ENCODE peak calls at places on chromosomes 7 and 10, in six cellular contexts. W is HepG2, O is HCT116, D is GM23338, Z is H1, F is K562. T is an unnamed sample.

GRCh38 chr10:122267849-122268737 is 3.0 kb upstream of the BTBD16 start:
- DNase-seq in W (peak; percentile 78), O (peak; percentile 36), D (peak; percentile 73), Z (no peak), F (peak; percentile 65), T (peak; percentile 47)

GRCh38 chr7:99720370-99721128 is 14.4 kb downstream of the CYP3A7 start:
- DNase-seq in W (peak; percentile 70), O (no peak), D (no peak), Z (no peak), F (no peak), T (no peak)

GRCh38 chr7:16428672-16429071 is 7.3 kb upstream of the CRPPA start:
- DNase-seq in W (no peak), O (no peak), D (no peak), Z (no peak), F (no peak), T (no peak)

GRCh38 chr7:1123721-1124120 is 35.8 kb downstream of the GPER1 start:
- DNase-seq in W (peak; percentile 21), O (no peak), D (peak; percentile 87), Z (peak; percentile 47), F (no peak), T (peak; percentile 94)

GRCh38 chr7:156753630-156754029 is 113.1 kb downstream of the RNF32 start:
- DNase-seq in W (no peak), O (no peak), D (peak; percentile 71), Z (no peak), F (no peak), T (no peak)

GRCh38 chr7:129989466-129989865 is 36.7 kb upstream of the UBE2H start:
- DNase-seq in W (no peak), O (peak; percentile 46), D (no peak), Z (no peak), F (no peak), T (no peak)

GRCh38 chr7:52920977-52921376 is 114.5 kb upstream of the POM121L12 start:
- DNase-seq in W (no peak), O (no peak), D (no peak), Z (no peak), F (no peak), T (no peak)

GRCh38 chr7:140239653-140239935 is 62.8 kb upstream of the KDM7A start:
- DNase-seq in W (no peak), O (no peak), D (no peak), Z (no peak), F (peak; percentile 58), T (no peak)

GRCh38 chr10:62528441-62528840 is 154.3 kb downstream of the ZNF365 start:
- DNase-seq in W (no peak), O (no peak), D (no peak), Z (no peak), F (no peak), T (no peak)

GRCh38 chr7:2104107-2104710 is 128.5 kb downstream of the MAD1L1 start:
- DNase-seq in W (peak; percentile 51), O (peak; percentile 67), D (peak; percentile 90), Z (peak; percentile 43), F (peak; percentile 97), T (peak; percentile 87)

GRCh38 chr7:83524286-83525075 is 124.5 kb downstream of the SEMA3E start:
- DNase-seq in W (no peak), O (no peak), D (peak; percentile 30), Z (no peak), F (no peak), T (no peak)

GRCh38 chr10:102411341-102412255 is 7.0 kb downstream of the PSD start:
- DNase-seq in W (no peak), O (no peak), D (no peak), Z (no peak), F (no peak), T (no peak)

GRCh38 chr7:77310982-77311381 is 105.2 kb downstream of the GSAP start:
- DNase-seq in W (no peak), O (no peak), D (no peak), Z (no peak), F (no peak), T (no peak)

GRCh38 chr10:88150338-88150737 is 286.9 kb downstream of the PTEN start:
- DNase-seq in W (no peak), O (no peak), D (no peak), Z (no peak), F (no peak), T (peak; percentile 30)

GRCh38 chr10:538895-539294 is 150.6 kb downstream of the DIP2C start:
- DNase-seq in W (no peak), O (no peak), D (no peak), Z (no peak), F (no peak), T (no peak)

GRCh38 chr7:79091661-79092060 is 361.8 kb downstream of the MAGI2 start:
- DNase-seq in W (no peak), O (no peak), D (no peak), Z (no peak), F (no peak), T (no peak)

GRCh38 chr7:39908973-39909372 is 41.1 kb upstream of the CDK13 start:
- DNase-seq in W (no peak), O (no peak), D (no peak), Z (no peak), F (no peak), T (no peak)

GRCh38 chr10:86411281-86411841 is 44.8 kb upstream of the GRID1 start:
- DNase-seq in W (peak; percentile 58), O (no peak), D (no peak), Z (no peak), F (no peak), T (peak; percentile 64)

GRCh38 chr10:119453313-119453712 is 89.2 kb downstream of the RGS10 start:
- DNase-seq in W (no peak), O (no peak), D (no peak), Z (no peak), F (no peak), T (no peak)

GRCh38 chr7:117036836-117037235 is 83.5 kb downstream of the ST7 start:
- DNase-seq in W (no peak), O (no peak), D (peak; percentile 17), Z (no peak), F (no peak), T (no peak)

GRCh38 chr10:35268791-35269257 is 67.5 kb upstream of the CCNY start:
- DNase-seq in W (no peak), O (no peak), D (no peak), Z (no peak), F (peak; percentile 20), T (no peak)

GRCh38 chr7:23012797-23013714 is 874 bp downstream of the HYCC1 start:
- DNase-seq in W (peak; percentile 14), O (no peak), D (peak; percentile 51), Z (no peak), F (peak; percentile 36), T (peak; percentile 54)

GRCh38 chr10:118800920-118801319 is 46.1 kb upstream of the CACUL1 start:
- DNase-seq in W (peak; percentile 10), O (no peak), D (no peak), Z (no peak), F (peak; percentile 16), T (peak; percentile 27)

GRCh38 chr10:79393924-79394610 is 46.8 kb downstream of the PPIF start:
- DNase-seq in W (no peak), O (no peak), D (no peak), Z (no peak), F (no peak), T (no peak)

GRCh38 chr10:94123253-94123995 is 129.7 kb downstream of the PLCE1 start:
- DNase-seq in W (peak; percentile 93), O (no peak), D (peak; percentile 17), Z (peak; percentile 17), F (no peak), T (no peak)

GRCh38 chr7:887488-887820 is 11.1 kb downstream of the GET4 start:
- DNase-seq in W (no peak), O (no peak), D (no peak), Z (no peak), F (no peak), T (no peak)

GRCh38 chr10:124416733-124417132 is 2.0 kb downstream of the OAT start:
- DNase-seq in W (peak; percentile 74), O (no peak), D (no peak), Z (no peak), F (no peak), T (no peak)

GRCh38 chr10:50469778-50470193 is 154.0 kb downstream of the SGMS1 start:
- DNase-seq in W (no peak), O (no peak), D (no peak), Z (no peak), F (no peak), T (no peak)

GRCh38 chr10:50464004-50464409 is 159.7 kb downstream of the SGMS1 start:
- DNase-seq in W (no peak), O (no peak), D (no peak), Z (no peak), F (no peak), T (no peak)

GRCh38 chr10:50470345-50470744 is 153.4 kb downstream of the SGMS1 start:
- DNase-seq in W (no peak), O (no peak), D (peak; percentile 18), Z (no peak), F (no peak), T (no peak)

GRCh38 chr10:50469288-50469687 is 154.5 kb downstream of the SGMS1 start:
- DNase-seq in W (no peak), O (no peak), D (no peak), Z (no peak), F (no peak), T (no peak)

DNA sequence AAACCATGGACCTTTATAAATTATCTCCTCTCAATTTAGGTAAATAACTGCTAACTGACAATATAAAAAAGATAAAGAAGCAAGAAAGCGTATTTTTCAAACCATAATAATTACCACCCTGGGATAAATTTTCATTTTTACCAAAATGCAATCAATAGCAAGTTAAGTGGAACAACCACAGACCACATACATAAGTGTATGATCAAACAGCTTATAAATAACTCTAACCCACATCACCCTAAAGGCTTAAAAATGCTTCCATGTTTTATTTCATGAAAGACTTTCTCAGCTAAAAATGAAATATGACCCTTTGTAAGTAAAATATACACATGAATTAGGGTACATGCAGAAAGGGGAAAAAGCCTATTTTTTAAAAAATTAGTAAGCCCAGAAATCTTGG is 156.5 kb downstream of the SGMS1 start:
- DNase-seq in W (no peak), O (no peak), D (no peak), Z (no peak), F (no peak), T (no peak)
- H3K4me2 ChIP-seq in W (no peak overlapping the region), O (no peak overlapping the region), D (no peak overlapping the region), Z (no peak overlapping the region), F (no peak overlapping the region), T (no peak overlapping the region)

GRCh38 chr10:103678104-103678526 is 177.3 kb downstream of the SH3PXD2A start:
- DNase-seq in W (no peak), O (no peak), D (no peak), Z (no peak), F (no peak), T (peak; percentile 77)
- TF ChIP-seq POLR2AphosphoS5 in W (no peak), O (no peak), D (no peak), Z (no peak), F (no peak), T (no peak)

GRCh38 chr10:110861930-110862677 is 9.6 kb upstream of the PDCD4 start:
- DNase-seq in W (no peak), O (no peak), D (no peak), Z (no peak), F (no peak), T (no peak)
- H3K4me2 ChIP-seq in W (no peak overlapping the region), O (no peak overlapping the region), D (no peak overlapping the region), Z (no peak overlapping the region), F (no peak overlapping the region), T (no peak overlapping the region)

DNA sequence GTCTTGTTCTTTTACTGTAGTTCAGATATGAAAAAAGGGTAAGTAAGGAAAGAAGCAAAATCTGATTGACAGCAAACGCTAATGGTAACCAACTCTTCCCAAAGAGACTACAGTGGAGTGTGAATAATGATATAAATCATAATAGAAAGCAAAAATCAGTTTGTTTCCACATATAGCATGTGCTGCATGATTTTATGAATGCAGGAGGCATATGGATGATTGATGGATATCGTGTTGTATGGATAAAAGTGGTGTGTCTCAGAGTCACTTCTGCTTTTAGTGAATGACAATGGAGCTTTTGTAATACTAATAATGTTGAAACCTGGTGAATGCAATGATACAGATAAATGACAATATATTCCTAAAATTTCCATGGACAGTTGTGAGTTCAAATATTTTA is 36.6 kb upstream of the PALS2 start:
- DNase-seq in W (no peak), O (no peak), D (no peak), Z (no peak), F (no peak), T (no peak)
- TF ChIP-seq POLR2AphosphoS5 in W (no peak), O (no peak), D (no peak), Z (no peak), F (no peak), T (no peak)